ENCODE peak calls at places on chromosomes 1 and 21, in four cellular contexts. V, G, M and J are unnamed samples.

GRCh38 chr1:4527819-4528218 is 126.6 kb upstream of the AJAP1 start:
- DNase-seq in V (no peak), G (no peak), M (no peak), J (no peak)

GRCh38 chr1:229884765-229885164 is 182.3 kb upstream of the GALNT2 start:
- DNase-seq in V (no peak), G (no peak), M (no peak), J (peak)

GRCh38 chr1:17265162-17265561 is 16.3 kb downstream of the PADI3 start:
- DNase-seq in V (no peak), G (peak), M (no peak), J (peak)

GRCh38 chr1:28965271-28965870 is 51.0 kb downstream of the EPB41 start:
- DNase-seq in V (no peak), G (no peak), M (no peak), J (peak)

GRCh38 chr1:11940260-11940921 is 5.9 kb downstream of the PLOD1 start:
- DNase-seq in V (no peak), G (no peak), M (no peak), J (peak)

GRCh38 chr1:197915797-197916686 is 1.1 kb upstream of the LHX9 start:
- DNase-seq in V (no peak), G (peak), M (peak), J (peak)

GRCh38 chr1:102550729-102551384 is 554.1 kb upstream of the OLFM3 start:
- DNase-seq in V (peak), G (peak), M (no peak), J (peak)

GRCh38 chr1:224929335-224930237 is at the start of gene DNAH14:
- DNase-seq in V (peak), G (peak), M (peak), J (peak)

GRCh38 chr1:41161851-41162250 is 80.3 kb downstream of the SCMH1 start:
- DNase-seq in V (no peak), G (no peak), M (no peak), J (no peak)

GRCh38 chr1:44089371-44090070 is 29.1 kb upstream of the KLF17 start:
- DNase-seq in V (no peak), G (no peak), M (no peak), J (peak)

GRCh38 chr1:63855942-63856341 is 82.1 kb downstream of the ROR1 start:
- DNase-seq in V (no peak), G (no peak), M (no peak), J (no peak)

GRCh38 chr1:218553197-218553596 is 208.1 kb downstream of the TGFB2 start:
- DNase-seq in V (no peak), G (no peak), M (no peak), J (no peak)

GRCh38 chr1:190904091-190904695 is 426.5 kb upstream of the BRINP3 start:
- DNase-seq in V (no peak), G (peak), M (no peak), J (no peak)

GRCh38 chr1:118661769-118662320 is 326.3 kb downstream of the TBX15 start:
- DNase-seq in V (no peak), G (no peak), M (no peak), J (no peak)

GRCh38 chr1:168057355-168057754 is 79.4 kb downstream of the GPR161 start:
- DNase-seq in V (no peak), G (no peak), M (no peak), J (no peak)

GRCh38 chr21:15273244-15273643 is 208.4 kb upstream of the NRIP1 start:
- DNase-seq in V (no peak), G (no peak), M (no peak), J (peak)

GRCh38 chr1:67957026-67957425 is 93.4 kb downstream of the DIRAS3 start:
- DNase-seq in V (no peak), G (peak), M (no peak), J (peak)

GRCh38 chr1:55309053-55309452 is 93.9 kb upstream of the USP24 start:
- DNase-seq in V (no peak), G (peak), M (no peak), J (no peak)

GRCh38 chr1:197841828-197842573 is 60.4 kb upstream of the C1orf53 start:
- DNase-seq in V (no peak), G (peak), M (no peak), J (no peak)

GRCh38 chr1:196382383-196382782 is 225.9 kb downstream of the KCNT2 start:
- DNase-seq in V (no peak), G (no peak), M (no peak), J (no peak)

GRCh38 chr1:196405839-196406238 is 202.4 kb downstream of the KCNT2 start:
- DNase-seq in V (no peak), G (no peak), M (no peak), J (no peak)

GRCh38 chr21:44531606-44532128 is 8.3 kb downstream of the KRTAP10-1 start:
- DNase-seq in V (no peak), G (no peak), M (no peak), J (no peak)

GRCh38 chr1:246294263-246294662 is 212.8 kb downstream of the SMYD3 start:
- DNase-seq in V (no peak), G (no peak), M (no peak), J (no peak)

GRCh38 chr1:231883382-231883781 is 256.8 kb downstream of the DISC1 start:
- DNase-seq in V (peak), G (no peak), M (no peak), J (peak)

GRCh38 chr1:94105957-94106529 is 14.9 kb downstream of the ABCA4 start:
- DNase-seq in V (no peak), G (no peak), M (no peak), J (no peak)

GRCh38 chr1:43454270-43455011 is 710 bp upstream of the HYI start:
- DNase-seq in V (peak), G (peak), M (peak), J (peak)

GRCh38 chr1:40312238-40313205 is 4.6 kb downstream of the COL9A2 start:
- DNase-seq in V (no peak), G (no peak), M (no peak), J (no peak)

GRCh38 chr1:245682638-245683376 is 528.0 kb downstream of the KIF26B start:
- DNase-seq in V (no peak), G (no peak), M (no peak), J (no peak)

GRCh38 chr1:218249757-218250156 is 35.3 kb upstream of the RRP15 start:
- DNase-seq in V (no peak), G (no peak), M (no peak), J (no peak)

GRCh38 chr1:79264975-79265818 is 258.7 kb upstream of the ADGRL4 start:
- DNase-seq in V (no peak), G (no peak), M (no peak), J (no peak)

GRCh38 chr21:34880401-34880800 is 168.7 kb downstream of the RUNX1 start:
- DNase-seq in V (no peak), G (peak), M (no peak), J (no peak)
- H4K8ac ChIP-seq in V (no peak), G (no peak), M (no peak), J (no peak)

GRCh38 chr1:240491156-240491555 is 120.8 kb downstream of the GREM2 start:
- DNase-seq in V (no peak), G (peak), M (no peak), J (peak)
- H3K4ac ChIP-seq in V (no peak), G (no peak), M (no peak), J (no peak)

DNA sequence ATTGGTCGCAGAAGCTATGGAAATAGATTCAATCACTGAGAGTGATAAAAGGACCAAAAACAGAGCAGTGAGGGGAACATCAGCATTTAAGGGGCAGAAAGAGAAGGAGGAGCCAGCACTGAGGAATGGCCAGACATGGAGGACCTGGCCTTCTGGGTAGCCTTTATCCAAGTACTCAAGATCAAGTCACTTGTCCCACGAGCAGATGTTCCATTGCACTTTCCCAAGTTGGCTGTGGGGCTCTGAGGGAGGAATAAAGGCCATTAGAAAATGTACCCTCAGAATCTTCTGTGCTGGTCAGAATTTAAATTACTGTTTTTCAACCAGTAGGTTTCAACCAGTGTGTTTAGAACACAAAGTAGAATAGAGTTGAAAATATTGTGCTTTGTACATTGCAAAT is 55.3 kb downstream of the GIPC2 start:
- DNase-seq in V (no peak), G (no peak), M (no peak), J (no peak)
- H4K8ac ChIP-seq in V (no peak), G (no peak), M (no peak), J (no peak)

GRCh38 chr1:116111196-116112021 is at the start of gene MAB21L3:
- DNase-seq in V (no peak), G (no peak), M (no peak), J (no peak)
- H3K4ac ChIP-seq in V (no peak), G (no peak), M (no peak), J (no peak)

DNA sequence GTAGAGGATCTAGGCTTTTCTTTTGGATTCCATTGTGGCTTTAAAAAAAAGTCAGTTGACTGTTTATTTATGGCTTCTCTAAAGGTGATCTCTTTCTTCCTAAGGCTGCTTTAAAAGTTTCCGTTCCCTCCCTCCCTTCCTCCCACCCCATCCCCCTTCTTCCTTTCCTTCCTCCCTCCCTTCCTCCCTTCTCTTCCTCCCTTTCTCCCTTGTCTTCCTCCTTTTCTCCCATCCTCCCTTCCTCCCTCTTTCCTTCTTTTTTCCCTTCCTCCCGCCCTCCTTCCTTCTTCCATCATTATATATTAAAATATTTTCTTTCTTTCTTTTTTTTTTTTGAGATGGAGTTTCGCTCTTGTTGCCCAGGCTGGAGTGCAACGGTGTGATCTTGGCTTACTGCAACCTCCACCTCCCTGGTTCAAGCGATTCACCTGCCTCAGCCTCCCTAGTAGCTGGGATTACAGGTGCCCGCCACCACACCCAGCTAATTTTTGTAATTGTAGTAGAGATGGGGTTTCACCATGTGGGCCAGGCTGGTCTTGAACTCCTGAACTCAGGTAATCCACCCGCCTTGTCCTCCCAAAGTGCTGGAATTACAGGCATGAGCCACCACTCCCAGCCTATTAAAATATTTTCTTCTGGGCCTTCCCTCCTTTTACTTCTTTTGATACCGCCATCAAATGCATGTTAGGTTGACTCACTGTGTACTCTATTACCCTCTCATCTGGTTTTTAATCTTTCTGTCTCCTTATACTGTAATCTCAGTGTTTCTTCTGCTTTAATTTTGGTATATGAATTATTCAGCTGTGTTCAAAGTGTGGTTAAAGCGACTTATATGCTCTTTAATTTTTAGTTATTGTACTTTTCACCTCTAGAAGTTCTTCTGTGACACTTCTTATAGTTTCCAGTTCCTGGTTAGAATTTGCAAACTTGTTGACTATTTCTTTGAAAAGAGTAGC is 59.2 kb upstream of the ATP5PO start:
- DNase-seq in V (no peak), G (no peak), M (no peak), J (no peak)
- H4K8ac ChIP-seq in V (no peak), G (no peak), M (no peak), J (no peak)

GRCh38 chr1:19599810-19600209 is 44.3 kb upstream of the NBL1 start:
- DNase-seq in V (no peak), G (no peak), M (no peak), J (no peak)

GRCh38 chr1:19596719-19597462 is 47.2 kb upstream of the NBL1 start:
- DNase-seq in V (peak), G (peak), M (peak), J (peak)

GRCh38 chr1:19597463-19598309 is 46.4 kb upstream of the NBL1 start:
- DNase-seq in V (no peak), G (peak), M (no peak), J (peak)

GRCh38 chr1:19591482-19592093 is 52.5 kb upstream of the NBL1 start:
- DNase-seq in V (no peak), G (no peak), M (no peak), J (no peak)

DNA sequence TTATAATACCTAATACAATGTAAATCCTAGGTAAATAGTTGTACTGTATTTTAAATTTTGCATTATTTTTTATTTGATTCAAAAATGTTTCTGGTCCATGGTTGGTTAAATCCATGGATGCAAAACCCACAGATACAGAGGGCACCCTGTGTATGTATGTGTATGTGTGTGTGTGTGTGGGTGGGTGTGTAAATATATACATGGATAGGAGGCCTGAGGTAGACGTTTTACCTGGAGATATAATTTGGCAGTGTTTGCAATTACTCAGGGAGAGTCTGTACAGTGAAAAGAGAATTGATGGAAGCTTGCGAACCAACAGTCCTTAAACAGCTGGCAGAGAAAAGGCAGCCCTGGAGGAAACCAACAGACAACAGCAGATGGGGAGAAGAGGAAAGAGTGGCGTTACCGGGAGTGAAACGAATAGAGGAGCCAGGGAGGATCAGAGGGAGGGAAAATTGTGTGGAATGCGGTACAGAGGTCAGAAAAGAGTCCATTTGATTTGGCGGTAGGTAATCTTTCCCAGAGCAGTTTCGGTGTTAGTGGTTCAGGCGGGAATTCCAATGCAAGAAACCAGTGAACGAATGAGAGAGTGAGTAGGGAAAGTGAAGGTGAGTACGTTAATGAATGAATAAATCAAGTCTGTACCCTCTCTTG is 47.9 kb upstream of the NBL1 start:
- DNase-seq in V (no peak), G (no peak), M (no peak), J (no peak)
- H3K4ac ChIP-seq in V (no peak), G (peak), M (no peak), J (no peak)

GRCh38 chr1:203408485-203409229 is 57.7 kb upstream of the FMOD start:
- DNase-seq in V (no peak), G (peak), M (no peak), J (peak)
- H4K8ac ChIP-seq in V (no peak), G (no peak), M (no peak), J (no peak)